ENCODE peak calls at places on chromosomes 6 and 20, in eight cellular contexts. One of them, this sample, is unnamed.

GRCh38 chr6:44276667-44277640 is 6.7 kb downstream of the TMEM151B start:
- DNase-seq in CD8-positive, alpha-beta memory T cell: no peak
- DNase-seq in SK-N-DZ: no peak
- DNase-seq in HEK293T: no peak
- DNase-seq in GM10248: no peak
- DNase-seq in lung: no peak
- DNase-seq in NCI-H446: no peak
- DNase-seq in hypothalamus: no peak
- DNase-seq in this sample: no peak

GRCh38 chr6:150883521-150883920 is 18.0 kb downstream of the MTHFD1L start:
- DNase-seq in CD8-positive, alpha-beta memory T cell: no peak
- DNase-seq in SK-N-DZ: no peak
- DNase-seq in HEK293T: no peak
- DNase-seq in GM10248: no peak
- DNase-seq in lung: no peak
- DNase-seq in NCI-H446: no peak
- DNase-seq in hypothalamus: no peak
- DNase-seq in this sample: no peak

GRCh38 chr6:134065706-134066105 is 13.3 kb upstream of the SLC2A12 start:
- DNase-seq in CD8-positive, alpha-beta memory T cell: peak
- DNase-seq in SK-N-DZ: no peak
- DNase-seq in HEK293T: peak
- DNase-seq in GM10248: peak
- DNase-seq in lung: no peak
- DNase-seq in NCI-H446: peak
- DNase-seq in hypothalamus: no peak
- DNase-seq in this sample: no peak

GRCh38 chr20:25000268-25000801 is 7.8 kb upstream of the APMAP start:
- DNase-seq in CD8-positive, alpha-beta memory T cell: no peak
- DNase-seq in SK-N-DZ: no peak
- DNase-seq in HEK293T: no peak
- DNase-seq in GM10248: no peak
- DNase-seq in lung: peak
- DNase-seq in NCI-H446: no peak
- DNase-seq in hypothalamus: no peak
- DNase-seq in this sample: no peak

GRCh38 chr6:107459283-107460073 is at the start of gene PDSS2:
- DNase-seq in CD8-positive, alpha-beta memory T cell: peak
- DNase-seq in SK-N-DZ: peak
- DNase-seq in HEK293T: peak
- DNase-seq in GM10248: peak
- DNase-seq in lung: peak
- DNase-seq in NCI-H446: peak
- DNase-seq in hypothalamus: peak
- DNase-seq in this sample: peak

GRCh38 chr6:132401120-132401940 is at the start of gene MOXD1:
- DNase-seq in CD8-positive, alpha-beta memory T cell: peak
- DNase-seq in SK-N-DZ: no peak
- DNase-seq in HEK293T: peak
- DNase-seq in GM10248: peak
- DNase-seq in lung: no peak
- DNase-seq in NCI-H446: no peak
- DNase-seq in hypothalamus: no peak
- DNase-seq in this sample: peak

GRCh38 chr6:36755435-36756348 is 58.1 kb downstream of the RAB44 start:
- DNase-seq in CD8-positive, alpha-beta memory T cell: peak
- DNase-seq in SK-N-DZ: no peak
- DNase-seq in HEK293T: no peak
- DNase-seq in GM10248: peak
- DNase-seq in lung: no peak
- DNase-seq in NCI-H446: no peak
- DNase-seq in hypothalamus: no peak
- DNase-seq in this sample: peak

GRCh38 chr6:106100755-106101154 is 14.6 kb downstream of the PRDM1 start:
- DNase-seq in CD8-positive, alpha-beta memory T cell: no peak
- DNase-seq in SK-N-DZ: no peak
- DNase-seq in HEK293T: no peak
- DNase-seq in GM10248: no peak
- DNase-seq in lung: no peak
- DNase-seq in NCI-H446: no peak
- DNase-seq in hypothalamus: no peak
- DNase-seq in this sample: no peak

GRCh38 chr6:151310852-151311767 is 71.3 kb downstream of the AKAP12 start:
- DNase-seq in CD8-positive, alpha-beta memory T cell: no peak
- DNase-seq in SK-N-DZ: peak
- DNase-seq in HEK293T: no peak
- DNase-seq in GM10248: no peak
- DNase-seq in lung: no peak
- DNase-seq in NCI-H446: no peak
- DNase-seq in hypothalamus: no peak
- DNase-seq in this sample: no peak

GRCh38 chr6:45783716-45784115 is 231.9 kb downstream of the CLIC5 start:
- DNase-seq in CD8-positive, alpha-beta memory T cell: no peak
- DNase-seq in SK-N-DZ: no peak
- DNase-seq in HEK293T: no peak
- DNase-seq in GM10248: no peak
- DNase-seq in lung: no peak
- DNase-seq in NCI-H446: no peak
- DNase-seq in hypothalamus: no peak
- DNase-seq in this sample: no peak

GRCh38 chr20:16215056-16215455 is 358.2 kb downstream of the KIF16B start:
- DNase-seq in CD8-positive, alpha-beta memory T cell: no peak
- DNase-seq in SK-N-DZ: no peak
- DNase-seq in HEK293T: no peak
- DNase-seq in GM10248: no peak
- DNase-seq in lung: no peak
- DNase-seq in NCI-H446: no peak
- DNase-seq in hypothalamus: no peak
- DNase-seq in this sample: no peak

GRCh38 chr20:14334306-14334930 is 3.0 kb downstream of the FLRT3 start:
- DNase-seq in CD8-positive, alpha-beta memory T cell: no peak
- DNase-seq in SK-N-DZ: peak
- DNase-seq in HEK293T: peak
- DNase-seq in GM10248: no peak
- DNase-seq in lung: peak
- DNase-seq in NCI-H446: peak
- DNase-seq in hypothalamus: peak
- DNase-seq in this sample: no peak

GRCh38 chr6:38681850-38682249 is 21.1 kb downstream of the GLO1 start:
- DNase-seq in CD8-positive, alpha-beta memory T cell: no peak
- DNase-seq in SK-N-DZ: no peak
- DNase-seq in HEK293T: no peak
- DNase-seq in GM10248: no peak
- DNase-seq in lung: no peak
- DNase-seq in NCI-H446: no peak
- DNase-seq in hypothalamus: no peak
- DNase-seq in this sample: no peak

GRCh38 chr6:4405609-4406212 is 270.3 kb upstream of the ECI2 start:
- DNase-seq in CD8-positive, alpha-beta memory T cell: no peak
- DNase-seq in SK-N-DZ: no peak
- DNase-seq in HEK293T: no peak
- DNase-seq in GM10248: no peak
- DNase-seq in lung: no peak
- DNase-seq in NCI-H446: no peak
- DNase-seq in hypothalamus: no peak
- DNase-seq in this sample: no peak

GRCh38 chr6:164911873-164912580 is 397.4 kb downstream of the C6orf118 start:
- DNase-seq in CD8-positive, alpha-beta memory T cell: no peak
- DNase-seq in SK-N-DZ: no peak
- DNase-seq in HEK293T: no peak
- DNase-seq in GM10248: no peak
- DNase-seq in lung: no peak
- DNase-seq in NCI-H446: peak
- DNase-seq in hypothalamus: no peak
- DNase-seq in this sample: no peak

GRCh38 chr6:33665957-33666356 is 44.8 kb downstream of the ITPR3 start:
- DNase-seq in CD8-positive, alpha-beta memory T cell: no peak
- DNase-seq in SK-N-DZ: no peak
- DNase-seq in HEK293T: no peak
- DNase-seq in GM10248: no peak
- DNase-seq in lung: no peak
- DNase-seq in NCI-H446: no peak
- DNase-seq in hypothalamus: no peak
- DNase-seq in this sample: no peak

GRCh38 chr6:81465859-81466258 is 286.6 kb downstream of the TENT5A start:
- DNase-seq in CD8-positive, alpha-beta memory T cell: no peak
- DNase-seq in SK-N-DZ: peak
- DNase-seq in HEK293T: no peak
- DNase-seq in GM10248: no peak
- DNase-seq in lung: no peak
- DNase-seq in NCI-H446: no peak
- DNase-seq in hypothalamus: no peak
- DNase-seq in this sample: no peak

GRCh38 chr6:129679758-129680157 is 30.2 kb downstream of the ARHGAP18 start:
- DNase-seq in CD8-positive, alpha-beta memory T cell: no peak
- DNase-seq in SK-N-DZ: peak
- DNase-seq in HEK293T: no peak
- DNase-seq in GM10248: no peak
- DNase-seq in lung: no peak
- DNase-seq in NCI-H446: no peak
- DNase-seq in hypothalamus: no peak
- DNase-seq in this sample: no peak

GRCh38 chr6:111854683-111855082 is 18.6 kb downstream of the FYN start:
- DNase-seq in CD8-positive, alpha-beta memory T cell: no peak
- DNase-seq in SK-N-DZ: no peak
- DNase-seq in HEK293T: no peak
- DNase-seq in GM10248: no peak
- DNase-seq in lung: no peak
- DNase-seq in NCI-H446: no peak
- DNase-seq in hypothalamus: no peak
- DNase-seq in this sample: no peak

GRCh38 chr6:87742106-87742505 is 40.1 kb upstream of the AKIRIN2 start:
- DNase-seq in CD8-positive, alpha-beta memory T cell: peak
- DNase-seq in SK-N-DZ: no peak
- DNase-seq in HEK293T: no peak
- DNase-seq in GM10248: no peak
- DNase-seq in lung: no peak
- DNase-seq in NCI-H446: no peak
- DNase-seq in hypothalamus: no peak
- DNase-seq in this sample: peak

GRCh38 chr20:13041574-13042457 is 33.0 kb downstream of the SPTLC3 start:
- DNase-seq in CD8-positive, alpha-beta memory T cell: no peak
- DNase-seq in SK-N-DZ: no peak
- DNase-seq in HEK293T: no peak
- DNase-seq in GM10248: no peak
- DNase-seq in lung: no peak
- DNase-seq in NCI-H446: no peak
- DNase-seq in hypothalamus: no peak
- DNase-seq in this sample: no peak

GRCh38 chr6:161459008-161459407 is 185.1 kb upstream of the AGPAT4 start:
- DNase-seq in CD8-positive, alpha-beta memory T cell: no peak
- DNase-seq in SK-N-DZ: no peak
- DNase-seq in HEK293T: no peak
- DNase-seq in GM10248: no peak
- DNase-seq in lung: no peak
- DNase-seq in NCI-H446: no peak
- DNase-seq in hypothalamus: no peak
- DNase-seq in this sample: no peak

GRCh38 chr6:132053523-132053922 is 102.4 kb upstream of the CCN2 start:
- DNase-seq in CD8-positive, alpha-beta memory T cell: no peak
- DNase-seq in SK-N-DZ: no peak
- DNase-seq in HEK293T: no peak
- DNase-seq in GM10248: no peak
- DNase-seq in lung: no peak
- DNase-seq in NCI-H446: no peak
- DNase-seq in hypothalamus: no peak
- DNase-seq in this sample: no peak

GRCh38 chr6:169162968-169163903 is 90.4 kb downstream of the THBS2 start:
- DNase-seq in CD8-positive, alpha-beta memory T cell: no peak
- DNase-seq in SK-N-DZ: no peak
- DNase-seq in HEK293T: no peak
- DNase-seq in GM10248: no peak
- DNase-seq in lung: peak
- DNase-seq in NCI-H446: no peak
- DNase-seq in hypothalamus: no peak
- DNase-seq in this sample: no peak

GRCh38 chr6:165146456-165146855 is 162.9 kb downstream of the C6orf118 start:
- DNase-seq in CD8-positive, alpha-beta memory T cell: no peak
- DNase-seq in SK-N-DZ: no peak
- DNase-seq in HEK293T: no peak
- DNase-seq in GM10248: no peak
- DNase-seq in lung: no peak
- DNase-seq in NCI-H446: no peak
- DNase-seq in hypothalamus: no peak
- DNase-seq in this sample: no peak

GRCh38 chr20:40600441-40601235 is 88.4 kb downstream of the MAFB start:
- DNase-seq in CD8-positive, alpha-beta memory T cell: no peak
- DNase-seq in SK-N-DZ: no peak
- DNase-seq in HEK293T: no peak
- DNase-seq in GM10248: no peak
- DNase-seq in lung: no peak
- DNase-seq in NCI-H446: no peak
- DNase-seq in hypothalamus: no peak
- DNase-seq in this sample: no peak

GRCh38 chr6:163572612-163573011 is 158.1 kb downstream of the QKI start:
- DNase-seq in CD8-positive, alpha-beta memory T cell: no peak
- DNase-seq in SK-N-DZ: no peak
- DNase-seq in HEK293T: no peak
- DNase-seq in GM10248: no peak
- DNase-seq in lung: no peak
- DNase-seq in NCI-H446: no peak
- DNase-seq in hypothalamus: no peak
- DNase-seq in this sample: no peak

GRCh38 chr20:4835244-4836177 is 113.8 kb downstream of the PRND start:
- DNase-seq in CD8-positive, alpha-beta memory T cell: no peak
- DNase-seq in SK-N-DZ: peak
- DNase-seq in HEK293T: no peak
- DNase-seq in GM10248: no peak
- DNase-seq in lung: no peak
- DNase-seq in NCI-H446: peak
- DNase-seq in hypothalamus: peak
- DNase-seq in this sample: no peak

GRCh38 chr6:10643214-10643641 is 51.2 kb downstream of the C6orf52 start:
- DNase-seq in CD8-positive, alpha-beta memory T cell: no peak
- DNase-seq in SK-N-DZ: no peak
- DNase-seq in HEK293T: no peak
- DNase-seq in GM10248: peak
- DNase-seq in lung: no peak
- DNase-seq in NCI-H446: no peak
- DNase-seq in hypothalamus: no peak
- DNase-seq in this sample: no peak

GRCh38 chr6:136582702-136583471 is 32.7 kb upstream of the MAP7 start:
- DNase-seq in CD8-positive, alpha-beta memory T cell: no peak
- DNase-seq in SK-N-DZ: no peak
- DNase-seq in HEK293T: no peak
- DNase-seq in GM10248: no peak
- DNase-seq in lung: no peak
- DNase-seq in NCI-H446: no peak
- DNase-seq in hypothalamus: no peak
- DNase-seq in this sample: no peak

GRCh38 chr20:33839591-33839990 is 28.4 kb downstream of the CHMP4B start:
- DNase-seq in CD8-positive, alpha-beta memory T cell: no peak
- DNase-seq in SK-N-DZ: no peak
- DNase-seq in HEK293T: no peak
- DNase-seq in GM10248: no peak
- DNase-seq in lung: no peak
- DNase-seq in NCI-H446: no peak
- DNase-seq in hypothalamus: no peak
- DNase-seq in this sample: no peak

GRCh38 chr6:100322886-100323285 is 141.8 kb downstream of the SIM1 start:
- DNase-seq in CD8-positive, alpha-beta memory T cell: no peak
- DNase-seq in SK-N-DZ: no peak
- DNase-seq in HEK293T: no peak
- DNase-seq in GM10248: no peak
- DNase-seq in lung: no peak
- DNase-seq in NCI-H446: peak
- DNase-seq in hypothalamus: no peak
- DNase-seq in this sample: no peak

GRCh38 chr20:43994486-43995100 is 79.9 kb downstream of the TOX2 start:
- DNase-seq in CD8-positive, alpha-beta memory T cell: no peak
- DNase-seq in SK-N-DZ: no peak
- DNase-seq in HEK293T: no peak
- DNase-seq in GM10248: no peak
- DNase-seq in lung: no peak
- DNase-seq in NCI-H446: no peak
- DNase-seq in hypothalamus: no peak
- DNase-seq in this sample: no peak

GRCh38 chr20:364905-365794 is 15.4 kb upstream of the TRIB3 start:
- DNase-seq in CD8-positive, alpha-beta memory T cell: no peak
- DNase-seq in SK-N-DZ: no peak
- DNase-seq in HEK293T: no peak
- DNase-seq in GM10248: no peak
- DNase-seq in lung: no peak
- DNase-seq in NCI-H446: no peak
- DNase-seq in hypothalamus: no peak
- DNase-seq in this sample: no peak